ENCODE peak calls at places on chromosome 3, in six cellular contexts. U is K562, C is H9, Y is transverse colon, B is HTR-8/SVneo, G is ELR. W is an unnamed sample.

GRCh38 chr3:63707731-63708130 is 55.3 kb downstream of the SNTN start:
- DNase-seq in Y (no peak), C (no peak), B (no peak), G (no peak), U (no peak), W (no peak)

GRCh38 chr3:55461896-55462295 is 25.2 kb downstream of the WNT5A start:
- DNase-seq in U (no peak), B (no peak), G (peak; percentile 79), Y (no peak), C (no peak), W (no peak)

GRCh38 chr3:94522488-94522887 is 459.6 kb downstream of the NSUN3 start:
- DNase-seq in U (no peak), C (no peak), G (peak; percentile 7), Y (no peak), B (no peak), W (no peak)

GRCh38 chr3:56988874-56989433 is 71.5 kb upstream of the SPATA12 start:
- DNase-seq in B (peak; percentile 74), Y (peak; percentile 85), C (peak; percentile 75), U (peak; percentile 63), G (peak; percentile 78), W (peak; percentile 78)

GRCh38 chr3:46861293-46861995 is 1.8 kb downstream of the MYL3 start:
- DNase-seq in C (no peak), U (no peak), G (no peak), B (no peak), Y (no peak), W (no peak)

GRCh38 chr3:34780973-34781372 is 858.4 kb upstream of the ARPP21 start:
- DNase-seq in Y (no peak), C (no peak), G (no peak), B (no peak), U (no peak), W (no peak)

GRCh38 chr3:16509721-16510619 is 3.5 kb downstream of the RFTN1 start:
- DNase-seq in U (no peak), B (no peak), C (no peak), G (no peak), Y (no peak), W (no peak)

GRCh38 chr3:25355034-25355898 is 72.8 kb upstream of the RARB start:
- DNase-seq in B (no peak), Y (no peak), U (no peak), G (no peak), C (no peak), W (no peak)

GRCh38 chr3:131794766-131795381 is 239.9 kb downstream of the CPNE4 start:
- DNase-seq in U (peak; percentile 42), C (peak; percentile 54), Y (no peak), G (peak; percentile 66), B (peak; percentile 4), W (peak; percentile 85)